ENCODE peak calls at places on chromosomes 6 and 20, in six cellular contexts. J, V, E, Q, X and M are unnamed samples.

GRCh38 chr6:167779993-167780655 is 46.6 kb upstream of the AFDN start:
- DNase-seq in J (peak), V (no peak), E (no peak), Q (no peak), X (no peak), M (no peak)

GRCh38 chr6:11911535-11911934 is 100.6 kb upstream of the HIVEP1 start:
- DNase-seq in J (no peak), V (no peak), E (no peak), Q (no peak), X (no peak), M (peak)

GRCh38 chr20:51526754-51527153 is 15.8 kb downstream of the NFATC2 start:
- DNase-seq in J (no peak), V (no peak), E (no peak), Q (no peak), X (no peak), M (no peak)

GRCh38 chr6:63305278-63305677 is 14.5 kb downstream of the LGSN start:
- DNase-seq in J (no peak), V (no peak), E (no peak), Q (no peak), X (no peak), M (no peak)

GRCh38 chr6:25535302-25536225 is 116.5 kb upstream of the SCGN start:
- DNase-seq in J (no peak), V (no peak), E (no peak), Q (no peak), X (no peak), M (no peak)

GRCh38 chr6:84926756-84927155 is 162.4 kb upstream of the TBX18 start:
- DNase-seq in J (no peak), V (no peak), E (no peak), Q (no peak), X (no peak), M (no peak)

GRCh38 chr6:112464901-112465661 is 118.0 kb downstream of the RFPL4B start:
- DNase-seq in J (no peak), V (no peak), E (no peak), Q (no peak), X (no peak), M (no peak)

GRCh38 chr6:149168968-149169367 is 148.5 kb upstream of the TAB2 start:
- DNase-seq in J (no peak), V (no peak), E (no peak), Q (no peak), X (no peak), M (no peak)

GRCh38 chr6:7542065-7542877 is 800 bp downstream of the DSP start:
- DNase-seq in J (no peak), V (peak), E (no peak), Q (peak), X (no peak), M (no peak)

GRCh38 chr20:46156065-46156464 is 38.0 kb downstream of the CD40 start:
- DNase-seq in J (no peak), V (no peak), E (no peak), Q (no peak), X (no peak), M (no peak)

GRCh38 chr20:574297-574942 is 30.8 kb upstream of the CSNK2A1 start:
- DNase-seq in J (no peak), V (no peak), E (no peak), Q (no peak), X (no peak), M (no peak)
- H3K4me3 ChIP-seq in J (no peak), V (no peak), E (no peak), Q (no peak), X (no peak), M (no peak)

DNA sequence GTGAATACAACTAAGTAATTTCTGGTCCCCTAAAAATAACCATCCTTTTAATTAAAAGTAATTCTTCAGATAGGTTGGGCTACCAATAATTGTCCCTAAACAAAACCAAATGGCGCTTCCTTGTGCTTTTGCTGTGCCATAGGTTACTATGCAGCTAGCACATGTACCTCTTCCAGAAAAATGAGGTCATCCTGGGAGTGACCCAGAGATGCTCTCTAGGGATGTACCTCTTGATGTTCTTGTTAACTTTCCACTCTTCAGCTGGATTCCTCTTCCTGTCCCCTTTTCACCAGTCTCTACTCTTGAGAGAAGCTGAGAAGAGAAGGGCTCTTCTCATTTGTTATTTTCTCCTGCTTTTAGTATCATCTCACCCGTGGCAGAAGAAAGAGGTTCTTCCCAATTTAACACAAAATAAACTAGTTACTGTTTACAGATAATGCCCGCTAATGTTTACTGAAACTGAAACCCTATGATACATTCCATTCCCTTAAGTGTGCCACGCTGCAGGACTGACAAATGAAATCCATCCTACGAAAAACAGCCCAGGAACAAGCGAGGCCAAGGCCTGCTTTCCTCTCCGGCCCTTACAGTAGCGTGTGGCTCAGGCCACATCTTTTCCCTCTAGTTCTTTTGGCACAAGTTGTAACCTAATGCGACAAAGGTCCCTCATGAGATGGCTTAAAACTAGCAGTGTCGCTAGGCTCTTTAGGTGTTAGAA is 24.2 kb downstream of the MRS2 start:
- DNase-seq in J (no peak), V (no peak), E (no peak), Q (no peak), X (no peak), M (no peak)
- H3K4me3 ChIP-seq in J (no peak), V (no peak), E (no peak), Q (no peak), X (no peak), M (no peak)

GRCh38 chr20:36720510-36720909 is 25.4 kb downstream of the NDRG3 start:
- DNase-seq in J (no peak), V (no peak), E (no peak), Q (no peak), X (no peak), M (no peak)
- H3K4me3 ChIP-seq in J (no peak), V (no peak), E (no peak), Q (no peak), X (no peak), M (no peak)

GRCh38 chr20:53162251-53162835 is 190.2 kb downstream of the TSHZ2 start:
- DNase-seq in J (peak), V (peak), E (no peak), Q (peak), X (peak), M (no peak)
- H3K4me3 ChIP-seq in J (no peak), V (no peak), E (no peak), Q (no peak), X (no peak), M (no peak)

DNA sequence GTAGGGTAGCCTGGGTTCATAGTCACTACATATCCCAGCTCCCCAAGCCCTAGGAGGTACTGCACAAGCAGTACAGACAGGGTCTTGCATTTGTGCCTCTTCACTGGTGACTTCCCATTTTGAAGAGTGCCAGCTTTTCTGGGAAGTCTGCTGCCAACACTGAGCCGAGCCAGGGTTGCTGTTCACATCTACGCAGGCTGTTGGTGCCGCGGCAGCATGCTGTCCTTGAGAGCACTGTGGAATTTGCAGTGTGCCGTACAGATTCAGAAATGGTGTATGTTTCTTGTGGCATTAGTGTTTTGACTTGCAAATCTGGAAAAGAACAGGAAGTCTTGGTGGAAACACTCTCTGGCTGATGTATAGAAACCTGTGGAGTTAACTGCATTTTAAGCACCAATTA is 67.5 kb downstream of the JARID2 start:
- DNase-seq in J (no peak), V (no peak), E (no peak), Q (no peak), X (no peak), M (no peak)
- H3K4me3 ChIP-seq in J (no peak), V (no peak), E (no peak), Q (no peak), X (no peak), M (no peak)

DNA sequence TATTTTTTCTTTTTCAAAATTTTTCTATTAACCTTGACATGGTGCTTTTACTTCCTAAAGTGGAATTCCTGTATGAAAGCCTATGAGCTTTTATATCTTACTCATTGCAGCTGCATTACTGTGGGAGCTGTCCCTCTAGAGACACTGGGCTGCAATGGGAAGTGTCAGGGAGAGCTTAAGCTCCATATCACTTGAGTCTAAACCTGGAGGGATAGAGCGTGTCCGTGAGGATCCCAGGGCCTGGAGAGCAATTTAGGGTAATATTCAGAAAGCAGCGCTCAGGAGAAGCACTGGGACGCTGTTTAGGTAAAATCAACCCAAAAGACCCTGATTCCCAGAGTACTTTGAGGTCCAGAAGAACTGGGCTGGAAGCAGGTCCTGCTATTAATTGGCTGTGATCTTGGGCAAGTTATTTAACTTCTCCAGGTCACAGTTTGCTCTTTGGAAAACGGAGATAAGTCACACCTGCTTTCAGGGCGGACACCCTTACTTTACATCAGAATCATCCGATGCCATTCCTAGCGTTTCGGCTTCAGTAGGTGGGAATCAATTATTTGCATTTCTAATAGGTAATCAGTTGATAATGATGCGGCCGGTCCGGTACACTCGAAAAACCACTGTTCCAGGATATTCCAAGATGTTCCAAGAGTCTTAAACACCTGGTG is 628 bp upstream of the ERGIC3 start:
- DNase-seq in J (no peak), V (no peak), E (no peak), Q (no peak), X (no peak), M (no peak)
- H3K4me3 ChIP-seq in J (peak), V (peak), E (peak), Q (peak), X (peak), M (peak)